ENCODE peak calls at places on chromosomes 6 and 20, in six cellular contexts. H is Calu3, Q is Peyer's patch, U is GM20000, T is RWPE1, R is mucosa of descending colon. Y is an unnamed sample.

GRCh38 chr6:116152620-116153019 is 26.7 kb upstream of the COL10A1 start:
- DNase-seq in H (no peak), Q (no peak), U (no peak), T (no peak), R (no peak), Y (no peak)

GRCh38 chr20:12925214-12925755 is 83.5 kb upstream of the SPTLC3 start:
- DNase-seq in H (peak; percentile 59), Q (peak; percentile 52), U (peak; percentile 68), T (peak; percentile 86), R (peak; percentile 33), Y (peak; percentile 70)

GRCh38 chr6:17780071-17780470 is 73.3 kb upstream of the NUP153 start:
- DNase-seq in H (no peak), Q (no peak), U (no peak), T (no peak), R (no peak), Y (no peak)

GRCh38 chr20:3612795-3613560 is 50.2 kb downstream of the GFRA4 start:
- DNase-seq in H (no peak), Q (no peak), U (no peak), T (no peak), R (no peak), Y (no peak)

GRCh38 chr6:71139249-71139648 is 149.4 kb upstream of the OGFRL1 start:
- DNase-seq in H (peak; percentile 5), Q (no peak), U (no peak), T (peak; percentile 5), R (no peak), Y (no peak)

GRCh38 chr6:120198033-120198432 is 848.5 kb upstream of the MAN1A1 start:
- DNase-seq in H (no peak), Q (no peak), U (no peak), T (no peak), R (no peak), Y (no peak)

GRCh38 chr6:118799826-118800225 is 94.1 kb upstream of the ASF1A start:
- DNase-seq in H (no peak), Q (no peak), U (no peak), T (no peak), R (no peak), Y (no peak)

GRCh38 chr6:158629376-158630221 is 14.9 kb downstream of the DYNLT1 start:
- DNase-seq in H (no peak), Q (peak; percentile 72), U (no peak), T (no peak), R (no peak), Y (peak; percentile 48)

GRCh38 chr6:148221580-148221979 is 121.1 kb upstream of the SASH1 start:
- DNase-seq in H (no peak), Q (peak; percentile 51), U (no peak), T (no peak), R (no peak), Y (no peak)

GRCh38 chr6:169961772-169962561 is 210.5 kb downstream of the ERMARD start:
- DNase-seq in H (no peak), Q (peak; percentile 55), U (no peak), T (no peak), R (no peak), Y (peak; percentile 71)

GRCh38 chr20:52746190-52746589 is 226.0 kb upstream of the TSHZ2 start:
- DNase-seq in H (no peak), Q (no peak), U (no peak), T (no peak), R (no peak), Y (no peak)

GRCh38 chr6:158972241-158973233 is 27.5 kb downstream of the RSPH3 start:
- DNase-seq in H (no peak), Q (no peak), U (peak; percentile 52), T (peak; percentile 53), R (no peak), Y (no peak)

GRCh38 chr6:154882107-154882506 is 113.0 kb upstream of the TIAM2 start:
- DNase-seq in H (no peak), Q (no peak), U (no peak), T (peak; percentile 75), R (no peak), Y (no peak)

GRCh38 chr20:16951876-16952275 is 203.7 kb downstream of the OTOR start:
- DNase-seq in H (no peak), Q (no peak), U (no peak), T (no peak), R (no peak), Y (no peak)

GRCh38 chr20:61954276-61955021 is 111.2 kb downstream of the TAF4 start:
- DNase-seq in H (no peak), Q (no peak), U (no peak), T (no peak), R (peak; percentile 3), Y (no peak)

GRCh38 chr6:41268478-41268877 is 18.0 kb downstream of the TREM1 start:
- DNase-seq in H (no peak), Q (no peak), U (no peak), T (no peak), R (no peak), Y (no peak)

GRCh38 chr20:47377122-47377722 is 20.7 kb upstream of the ZMYND8 start:
- DNase-seq in H (no peak), Q (no peak), U (no peak), T (peak; percentile 62), R (no peak), Y (no peak)

GRCh38 chr6:79874531-79875132 is 72.7 kb downstream of the ELOVL4 start:
- DNase-seq in H (no peak), Q (no peak), U (no peak), T (no peak), R (no peak), Y (no peak)

GRCh38 chr6:153167026-153167891 is 36.2 kb upstream of the RGS17 start:
- DNase-seq in H (no peak), Q (no peak), U (no peak), T (peak; percentile 70), R (no peak), Y (no peak)

GRCh38 chr6:389622-390021 is 1.9 kb upstream of the IRF4 start:
- DNase-seq in H (no peak), Q (no peak), U (peak; percentile 82), T (no peak), R (no peak), Y (no peak)

GRCh38 chr20:45833883-45834796 is 541 bp downstream of the SNX21 start:
- DNase-seq in H (peak; percentile 83), Q (peak; percentile 84), U (peak; percentile 85), T (peak; percentile 89), R (peak; percentile 83), Y (peak; percentile 78)

GRCh38 chr6:145028144-145028818 is 707.0 kb downstream of the EPM2A start:
- DNase-seq in H (peak; percentile 28), Q (no peak), U (peak; percentile 33), T (peak; percentile 40), R (no peak), Y (no peak)

GRCh38 chr20:63979549-63980316 is at the start of gene SAMD10:
- DNase-seq in H (peak; percentile 81), Q (peak; percentile 78), U (peak; percentile 88), T (no peak), R (peak; percentile 76), Y (peak; percentile 72)
- TF ChIP-seq CTCF in H (peak; percentile 68), Q (peak; percentile 36), U (no peak), T (no peak), R (peak; percentile 9), Y (no peak)

DNA sequence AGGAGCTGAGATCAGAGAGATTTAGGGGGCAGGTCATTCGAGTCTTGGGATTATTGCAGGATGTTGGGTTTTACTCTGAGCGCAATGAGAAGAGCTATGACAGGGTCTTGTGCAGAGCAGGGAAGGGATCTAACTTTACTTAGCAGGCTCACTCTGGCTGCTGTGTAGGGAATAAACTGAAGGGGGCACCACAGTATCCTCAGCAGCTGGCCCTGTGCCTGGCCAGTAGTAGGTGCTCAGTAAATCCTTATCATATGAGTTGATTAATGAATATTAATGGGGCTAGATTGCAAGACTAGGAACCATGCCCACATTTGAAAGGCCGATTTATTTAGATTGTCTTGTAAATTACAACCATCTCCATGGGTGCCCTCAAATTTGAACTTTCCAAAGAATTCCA is 4.6 kb upstream of the MDGA1 start:
- DNase-seq in H (no peak), Q (no peak), U (no peak), T (no peak), R (no peak), Y (no peak)
- TF ChIP-seq CTCF in H (no peak), Q (no peak), U (no peak), T (no peak), R (no peak), Y (no peak)

GRCh38 chr20:31954500-31954899 is 2.7 kb upstream of the PDRG1 start:
- DNase-seq in H (no peak), Q (no peak), U (no peak), T (no peak), R (no peak), Y (no peak)

GRCh38 chr20:31951203-31951529 is 680 bp downstream of the PDRG1 start:
- DNase-seq in H (no peak), Q (no peak), U (no peak), T (no peak), R (no peak), Y (no peak)

GRCh38 chr20:31949877-31950646 is 1.8 kb downstream of the PDRG1 start:
- DNase-seq in H (no peak), Q (no peak), U (no peak), T (no peak), R (no peak), Y (no peak)

GRCh38 chr20:31953749-31954148 is 1.9 kb upstream of the PDRG1 start:
- DNase-seq in H (no peak), Q (no peak), U (no peak), T (no peak), R (no peak), Y (no peak)

DNA sequence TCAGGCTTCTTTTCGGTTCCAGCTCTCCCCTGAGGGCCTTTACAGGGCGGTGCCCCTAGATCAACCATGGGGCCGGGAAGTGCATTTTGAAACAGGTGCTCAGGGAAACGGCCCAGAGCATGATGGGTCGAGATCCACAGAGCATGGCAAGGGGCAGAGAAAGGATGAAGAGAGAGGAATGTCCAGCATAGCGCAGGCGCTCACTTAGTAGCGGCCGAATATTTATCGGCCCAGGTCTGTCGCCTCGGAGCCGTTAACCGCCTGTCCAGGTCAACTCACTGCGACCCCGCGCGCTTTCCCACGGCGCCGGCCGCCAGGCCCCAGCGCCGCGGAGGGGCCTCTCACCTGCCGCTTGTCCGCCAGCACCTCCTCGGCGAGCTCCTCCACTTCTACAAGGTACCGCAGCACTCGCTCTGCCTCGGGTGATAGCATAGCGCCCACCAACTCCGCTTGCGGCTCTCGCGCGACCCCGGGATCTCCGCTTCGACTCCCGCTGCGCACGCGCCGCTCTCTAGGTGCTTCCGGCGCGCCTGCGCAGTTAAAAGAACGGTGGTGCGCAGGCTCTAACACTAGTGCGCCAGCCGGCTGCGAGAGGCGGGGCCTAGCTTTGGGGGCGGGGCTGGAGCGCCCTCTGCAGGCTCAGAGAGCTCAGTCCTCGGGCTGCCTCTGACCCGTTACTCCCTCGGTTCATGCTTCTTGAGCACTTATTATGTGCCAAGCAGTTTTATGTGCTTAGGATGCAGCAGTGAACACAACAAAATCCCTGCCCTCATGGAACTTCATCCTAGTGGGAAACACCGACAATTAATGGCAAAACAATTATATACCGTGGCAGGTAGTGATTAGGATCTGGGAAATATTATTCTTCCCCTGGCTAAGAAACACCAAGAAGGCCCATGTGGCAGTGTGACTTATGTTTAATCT is at the start of gene PDRG1:
- DNase-seq in H (peak; percentile 99), Q (peak; percentile 98), U (peak; percentile 96), T (peak; percentile 98), R (peak; percentile 98), Y (peak; percentile 99)
- TF ChIP-seq CTCF in H (peak; percentile 90), Q (peak; percentile 94), U (peak; percentile 92), T (peak; percentile 100), R (peak; percentile 96), Y (peak; percentile 77)

GRCh38 chr20:934186-934840 is 18.2 kb upstream of the ANGPT4 start:
- DNase-seq in H (no peak), Q (peak; percentile 15), U (no peak), T (no peak), R (no peak), Y (no peak)

GRCh38 chr20:931401-931800 is 15.3 kb upstream of the ANGPT4 start:
- DNase-seq in H (no peak), Q (no peak), U (no peak), T (no peak), R (no peak), Y (no peak)

GRCh38 chr20:933024-933423 is 16.9 kb upstream of the ANGPT4 start:
- DNase-seq in H (no peak), Q (peak; percentile 47), U (no peak), T (no peak), R (no peak), Y (no peak)
- TF ChIP-seq CTCF in H (no peak), Q (no peak), U (no peak), T (no peak), R (no peak), Y (no peak)